ENCODE peak calls at places on chromosomes 12 and 14, in six cellular contexts. F is A549, X is tibial nerve, S is spleen, A is vagina, R is body of pancreas. L is an unnamed sample. For H3K4me1, the result is how much of the 10 kb centered on the place peaks cover.

GRCh38 chr14:100679170-100679569 is 47.5 kb upstream of the DLK1 start:
- DNase-seq in F (no peak), X (no peak), S (no peak), A (no peak), R (no peak), L (no peak)

GRCh38 chr14:86462193-86462592 is 932.2 kb downstream of the FLRT2 start:
- DNase-seq in F (peak), X (no peak), S (no peak), A (no peak), R (peak), L (no peak)

GRCh38 chr12:109739747-109740693 is 26.4 kb downstream of the FAM222A start:
- DNase-seq in F (no peak), X (no peak), S (peak), A (no peak), R (peak), L (peak)

GRCh38 chr12:3741882-3742672 is 10.8 kb downstream of the CRACR2A start:
- DNase-seq in F (no peak), X (no peak), S (no peak), A (no peak), R (no peak), L (no peak)

GRCh38 chr14:86961106-86961716 is 1031.8 kb downstream of the GALC start:
- DNase-seq in F (peak), X (no peak), S (no peak), A (no peak), R (peak), L (no peak)

GRCh38 chr12:51951843-51952722 is 584 bp downstream of the ACVR1B start:
- DNase-seq in F (no peak), X (peak), S (peak), A (peak), R (no peak), L (no peak)

GRCh38 chr12:112750971-112751370 is 40.6 kb upstream of the RPH3A start:
- DNase-seq in F (no peak), X (no peak), S (no peak), A (peak), R (no peak), L (no peak)

GRCh38 chr12:115998119-115998633 is 279.3 kb downstream of the MED13L start:
- DNase-seq in F (peak), X (no peak), S (no peak), A (no peak), R (peak), L (no peak)

GRCh38 chr12:116087399-116087798 is 190.1 kb downstream of the MED13L start:
- DNase-seq in F (no peak), X (no peak), S (no peak), A (no peak), R (no peak), L (no peak)

GRCh38 chr14:33408291-33408690 is 469.6 kb downstream of the NPAS3 start:
- DNase-seq in F (no peak), X (no peak), S (no peak), A (no peak), R (no peak), L (no peak)

GRCh38 chr12:25957898-25958253 is 606 bp upstream of the RASSF8 start:
- DNase-seq in F (no peak), X (peak), S (no peak), A (no peak), R (no peak), L (no peak)

GRCh38 chr12:130715996-130716917 is at the start of gene RIMBP2:
- DNase-seq in F (peak), X (no peak), S (peak), A (no peak), R (peak), L (peak)

GRCh38 chr12:51202650-51203198 is 15.1 kb downstream of the POU6F1 start:
- DNase-seq in F (no peak), X (no peak), S (no peak), A (no peak), R (no peak), L (no peak)

GRCh38 chr12:57127101-57127709 is 1.1 kb upstream of the LRP1 start:
- DNase-seq in F (peak), X (peak), S (peak), A (peak), R (peak), L (peak)

DNA sequence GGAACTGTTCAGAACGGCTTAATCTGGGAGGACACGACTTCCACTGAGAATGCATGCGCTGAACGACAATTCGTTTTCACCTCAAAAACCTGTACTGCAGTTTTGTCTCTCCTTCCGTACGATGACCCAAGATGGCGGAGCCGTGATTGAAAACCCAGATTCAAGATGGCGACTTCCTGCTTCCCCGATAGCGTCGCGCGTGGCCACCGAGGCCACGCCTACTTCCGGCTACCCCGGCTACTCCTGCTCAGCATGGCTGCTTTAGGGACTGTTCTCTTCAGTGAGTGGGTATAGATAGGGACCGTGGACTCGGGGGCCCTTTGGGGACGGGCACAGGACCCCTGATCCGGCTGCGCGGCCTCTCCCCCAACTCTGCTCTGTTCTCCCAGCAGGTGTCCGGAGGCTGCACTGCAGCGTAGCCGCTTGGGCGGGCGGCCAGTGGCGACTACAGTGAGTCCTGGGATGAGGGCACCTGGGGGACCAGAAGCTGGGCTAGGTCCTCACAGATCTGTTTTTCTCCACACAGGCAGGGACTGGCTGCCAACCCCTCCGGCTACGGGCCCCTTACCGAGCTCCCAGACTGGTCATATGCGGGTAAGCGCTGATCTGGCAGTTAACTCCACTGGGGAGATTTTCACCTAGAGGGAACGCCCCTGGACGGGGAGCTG is at the start of gene MRPL52:
- DNase-seq in F (peak), X (peak), S (peak), A (no peak), R (peak), L (peak)
- TF ChIP-seq POLR2A in F (peak), X (no peak), S (no peak), A (no peak), R (no peak), L (no peak)

DNA sequence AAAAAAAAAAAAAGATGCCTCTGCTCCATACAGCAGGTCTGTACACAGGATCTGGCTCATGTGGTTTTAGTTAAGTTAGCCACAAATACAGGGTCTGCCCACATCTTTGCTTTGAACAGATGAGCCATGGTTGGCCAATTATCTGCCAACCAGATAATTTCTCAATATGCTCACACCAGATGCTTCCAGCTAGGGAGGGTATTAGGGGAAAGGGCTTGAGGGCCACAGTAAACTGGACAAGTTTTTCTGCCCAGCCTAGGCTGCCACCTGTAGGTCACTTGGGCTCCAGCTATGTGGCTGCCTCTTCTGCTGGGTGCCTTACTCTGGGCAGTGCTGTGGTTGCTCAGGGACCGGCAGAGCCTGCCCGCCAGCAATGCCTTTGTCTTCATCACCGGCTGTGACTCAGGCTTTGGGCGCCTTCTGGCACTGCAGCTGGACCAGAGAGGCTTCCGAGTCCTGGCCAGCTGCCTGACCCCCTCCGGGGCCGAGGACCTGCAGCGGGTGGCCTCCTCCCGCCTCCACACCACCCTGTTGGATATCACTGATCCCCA is 776 bp downstream of the RDH5 start:
- DNase-seq in F (peak), X (peak), S (peak), A (no peak), R (peak), L (peak)
- H3K4me1 ChIP-seq in F (half or more), X (under half), S (half or more), A (half or more), R (half or more), L (under half)

GRCh38 chr12:6432991-6433390 is 11.8 kb upstream of the CD27 start:
- DNase-seq in F (no peak), X (no peak), S (no peak), A (no peak), R (no peak), L (no peak)

GRCh38 chr12:6428326-6428725 is 16.4 kb upstream of the CD27 start:
- DNase-seq in F (no peak), X (no peak), S (no peak), A (no peak), R (no peak), L (no peak)

GRCh38 chr12:6430124-6430989 is 14.4 kb upstream of the CD27 start:
- DNase-seq in F (peak), X (peak), S (no peak), A (peak), R (peak), L (peak)

GRCh38 chr12:6434205-6435180 is 10.3 kb upstream of the CD27 start:
- DNase-seq in F (no peak), X (no peak), S (no peak), A (no peak), R (no peak), L (no peak)

DNA sequence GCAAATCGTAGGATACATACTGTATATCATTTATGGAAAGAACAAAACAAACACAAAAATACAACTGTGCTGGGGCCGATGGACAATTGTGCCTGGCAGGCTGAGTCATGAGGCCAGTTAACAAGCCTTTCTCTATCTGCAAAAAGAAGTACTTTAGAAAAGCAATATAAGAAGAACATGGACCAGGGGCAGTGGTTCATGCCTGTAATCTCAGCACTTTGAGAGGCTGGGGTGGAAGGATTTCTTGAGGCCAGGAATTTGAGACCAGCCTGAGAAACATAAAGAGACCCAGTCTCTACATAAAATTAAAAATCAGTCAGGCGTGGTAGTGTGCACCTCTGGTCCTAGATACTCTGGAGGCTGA is 13.8 kb upstream of the CD27 start:
- DNase-seq in F (no peak), X (no peak), S (no peak), A (no peak), R (no peak), L (peak)
- H3K4me3 ChIP-seq in F (no peak), X (peak), S (peak), A (peak), R (no peak), L (no peak)

GRCh38 chr12:101498252-101498651 is 23.1 kb downstream of the SPIC start:
- DNase-seq in F (no peak), X (no peak), S (no peak), A (no peak), R (no peak), L (no peak)

DNA sequence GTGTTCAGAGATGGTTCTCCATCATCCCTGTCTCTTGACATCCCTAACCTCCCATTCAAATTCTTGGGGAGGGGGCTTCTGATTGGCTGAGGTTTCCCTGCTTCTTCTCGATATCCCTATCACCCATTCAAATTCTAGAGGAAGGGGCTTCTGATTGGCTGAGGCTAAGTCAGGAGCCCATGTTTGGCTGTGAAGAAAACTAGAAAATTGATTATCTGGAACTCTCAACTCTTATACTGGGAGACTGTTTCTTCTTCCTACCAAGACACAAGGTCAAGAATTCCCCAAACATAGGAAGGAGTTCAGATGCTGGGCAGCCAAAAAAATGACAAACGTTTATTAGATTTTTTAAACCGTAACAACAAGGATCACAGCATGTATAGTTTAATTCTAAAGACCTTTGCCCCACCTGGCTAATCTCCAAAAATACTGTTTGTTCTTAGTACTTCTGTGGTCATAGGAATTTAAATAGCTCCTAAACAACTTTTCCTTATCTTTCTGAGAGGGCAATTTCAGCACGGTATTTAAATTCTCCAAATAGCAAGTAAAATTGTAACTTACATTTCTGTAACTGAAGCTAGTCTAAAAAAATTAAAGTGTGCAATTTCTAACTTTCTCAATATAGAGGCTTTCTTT is 26.4 kb downstream of the SPIC start:
- DNase-seq in F (no peak), X (no peak), S (no peak), A (no peak), R (peak), L (no peak)
- TF ChIP-seq POLR2A in F (no peak), X (no peak), S (no peak), A (no peak), R (no peak), L (no peak)

DNA sequence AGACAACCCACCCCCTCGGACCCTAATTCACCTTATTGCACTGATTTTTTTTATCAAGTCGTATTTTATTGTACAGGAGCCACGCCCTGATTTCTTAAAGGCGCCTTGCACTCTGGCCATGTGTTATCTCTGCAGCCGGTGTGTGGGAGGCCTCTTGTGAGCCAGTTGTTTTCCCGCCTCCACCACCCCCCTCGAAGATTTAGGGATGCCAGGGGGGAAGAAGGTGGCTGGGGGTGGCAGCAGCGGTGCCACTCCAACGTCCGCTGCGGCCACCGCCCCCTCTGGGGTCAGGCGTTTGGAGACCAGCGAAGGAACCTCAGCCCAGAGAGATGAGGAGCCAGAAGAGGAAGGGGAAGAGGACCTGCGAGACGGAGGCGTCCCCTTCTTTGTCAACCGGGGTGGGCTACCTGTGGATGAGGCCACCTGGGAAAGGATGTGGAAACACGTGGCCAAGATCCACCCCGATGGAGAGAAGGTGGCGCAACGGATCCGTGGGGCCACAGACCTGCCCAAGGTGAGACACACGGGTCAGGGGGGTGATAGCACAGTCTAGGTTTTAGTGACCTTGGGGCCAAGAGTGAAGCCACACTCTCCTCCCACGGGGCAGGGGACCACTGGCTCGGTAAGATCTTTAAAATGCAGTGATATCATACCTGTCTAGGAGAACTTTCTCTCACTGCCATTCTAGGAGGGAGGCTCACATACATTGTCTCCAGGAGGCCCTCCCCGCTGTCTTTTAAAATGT is 1.5 kb downstream of the VASH1 start:
- DNase-seq in F (no peak), X (no peak), S (peak), A (peak), R (no peak), L (no peak)
- H3K4me1 ChIP-seq in F (under half), X (under half), S (under half), A (under half), R (under half), L (under half)

DNA sequence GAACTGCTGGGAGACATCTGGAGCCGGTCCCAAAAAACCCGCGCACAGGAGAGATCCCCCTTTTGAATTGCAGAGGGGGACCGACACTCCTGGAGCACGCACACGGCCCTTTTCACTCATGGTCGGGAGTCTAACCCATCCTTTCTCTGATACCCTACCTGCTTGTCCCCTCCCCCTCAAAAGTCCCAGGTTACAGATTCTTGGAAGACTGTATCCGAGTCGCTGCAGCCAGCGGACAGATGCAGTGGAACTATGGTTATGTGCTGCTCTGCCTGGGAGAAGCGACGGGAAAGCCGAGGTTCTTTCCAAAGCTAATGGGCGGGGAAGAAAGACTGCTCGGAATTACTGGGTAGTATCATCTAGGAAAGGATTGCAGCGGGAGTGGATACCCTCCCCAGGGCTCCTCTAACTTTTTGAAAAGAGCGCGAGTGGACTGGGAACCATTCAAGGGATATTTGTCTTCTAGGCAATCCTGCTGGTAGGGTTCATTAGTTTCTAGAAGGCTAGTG is 1.5 kb downstream of the PTHLH start:
- DNase-seq in F (no peak), X (peak), S (no peak), A (no peak), R (no peak), L (no peak)
- H3K4me3 ChIP-seq in F (peak), X (peak), S (peak), A (peak), R (no peak), L (peak)

GRCh38 chr14:70600382-70601157 is at the start of gene MED6:
- DNase-seq in F (peak), X (peak), S (peak), A (peak), R (peak), L (peak)
- TF ChIP-seq POLR2A in F (peak), X (no peak), S (no peak), A (no peak), R (no peak), L (no peak)

GRCh38 chr12:2644678-2645405 is 149.9 kb upstream of the FKBP4 start:
- DNase-seq in F (no peak), X (no peak), S (no peak), A (no peak), R (no peak), L (no peak)

GRCh38 chr12:2648406-2648805 is 146.4 kb upstream of the FKBP4 start:
- DNase-seq in F (no peak), X (no peak), S (peak), A (no peak), R (no peak), L (no peak)

GRCh38 chr12:2649201-2650030 is 145.4 kb upstream of the FKBP4 start:
- DNase-seq in F (no peak), X (no peak), S (peak), A (no peak), R (no peak), L (no peak)

GRCh38 chr12:2646341-2646740 is 148.4 kb upstream of the FKBP4 start:
- DNase-seq in F (no peak), X (no peak), S (peak), A (no peak), R (no peak), L (no peak)

DNA sequence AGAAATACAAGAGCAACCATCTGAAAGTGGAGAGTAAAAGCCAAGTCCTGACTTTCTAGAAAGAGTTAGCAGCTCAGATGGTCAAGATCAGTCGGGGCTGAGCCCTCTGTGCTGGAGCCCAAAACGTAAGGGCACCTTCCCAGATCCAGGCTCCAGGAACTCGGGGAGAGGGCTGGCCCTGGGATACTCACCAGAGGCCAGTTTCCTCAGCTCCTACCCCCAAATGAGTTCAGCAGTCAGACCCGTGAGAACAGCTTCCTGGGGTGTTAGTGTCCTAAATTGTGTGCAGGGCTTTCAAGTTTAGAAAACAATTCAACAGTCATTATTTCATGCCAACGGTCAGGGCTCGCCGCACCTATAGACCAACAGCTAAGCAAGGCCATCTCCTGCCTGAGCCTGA is 147.6 kb upstream of the FKBP4 start:
- DNase-seq in F (no peak), X (no peak), S (peak), A (no peak), R (no peak), L (no peak)
- H3K4me1 ChIP-seq in F (under half), X (under half), S (under half), A (under half), R (under half), L (under half)

GRCh38 chr14:105312973-105313372 is 1.6 kb upstream of the PACS2 start:
- DNase-seq in F (no peak), X (no peak), S (peak), A (no peak), R (no peak), L (no peak)

GRCh38 chr14:105315941-105316562 is 1.5 kb downstream of the PACS2 start:
- DNase-seq in F (no peak), X (no peak), S (peak), A (no peak), R (no peak), L (no peak)

GRCh38 chr14:105313381-105314286 is 914 bp upstream of the PACS2 start:
- DNase-seq in F (no peak), X (peak), S (peak), A (no peak), R (peak), L (no peak)

GRCh38 chr14:105315211-105315721 is 718 bp downstream of the PACS2 start:
- DNase-seq in F (peak), X (no peak), S (peak), A (no peak), R (peak), L (peak)

GRCh38 chr14:105314287-105315185 is at the start of gene PACS2:
- DNase-seq in F (peak), X (peak), S (peak), A (no peak), R (peak), L (peak)
- H3K4me3 ChIP-seq in F (peak), X (peak), S (peak), A (peak), R (peak), L (peak)